ENCODE peak calls at places on chromosomes 5 and 9, in seven cellular contexts. One of them, this sample, is unnamed.
A peak's percentile ranks its signal among the peaks of the same experiment; 100 is the strongest.

GRCh38 chr5:45774528-45774927 is 78.3 kb upstream of the HCN1 start:
- DNase-seq in transverse colon: no peak
- DNase-seq in spleen: no peak
- DNase-seq in breast epithelium: no peak
- DNase-seq in stomach: no peak
- DNase-seq in HCT116: no peak
- DNase-seq in upper lobe of left lung: no peak
- DNase-seq in this sample: no peak

GRCh38 chr5:120808135-120808534 is 344.0 kb downstream of the PRR16 start:
- DNase-seq in upper lobe of left lung: no peak
- DNase-seq in spleen: no peak
- DNase-seq in HCT116: no peak
- DNase-seq in transverse colon: no peak
- DNase-seq in breast epithelium: no peak
- DNase-seq in stomach: no peak
- DNase-seq in this sample: no peak

GRCh38 chr5:12182988-12183387 is 278.7 kb upstream of the CTNND2 start:
- DNase-seq in upper lobe of left lung: no peak
- DNase-seq in breast epithelium: no peak
- DNase-seq in HCT116: no peak
- DNase-seq in spleen: no peak
- DNase-seq in transverse colon: no peak
- DNase-seq in stomach: no peak
- DNase-seq in this sample: no peak

GRCh38 chr9:103193992-103194391 is 198.9 kb downstream of the CYLC2 start:
- DNase-seq in HCT116: no peak
- DNase-seq in transverse colon: no peak
- DNase-seq in breast epithelium: no peak
- DNase-seq in spleen: no peak
- DNase-seq in upper lobe of left lung: no peak
- DNase-seq in stomach: no peak
- DNase-seq in this sample: no peak

GRCh38 chr9:128495804-128496417 is 8.6 kb upstream of the GLE1 start:
- DNase-seq in stomach: no peak
- DNase-seq in upper lobe of left lung: no peak
- DNase-seq in breast epithelium: no peak
- DNase-seq in transverse colon: no peak
- DNase-seq in HCT116: peak; percentile 7
- DNase-seq in spleen: peak; percentile 15
- DNase-seq in this sample: no peak

GRCh38 chr9:16221822-16222547 is 648.5 kb downstream of the BNC2 start:
- DNase-seq in transverse colon: no peak
- DNase-seq in HCT116: no peak
- DNase-seq in upper lobe of left lung: no peak
- DNase-seq in breast epithelium: no peak
- DNase-seq in spleen: no peak
- DNase-seq in stomach: no peak
- DNase-seq in this sample: no peak

GRCh38 chr5:76257225-76257833 is 145.8 kb upstream of the IQGAP2 start:
- DNase-seq in HCT116: no peak
- DNase-seq in stomach: no peak
- DNase-seq in upper lobe of left lung: no peak
- DNase-seq in transverse colon: no peak
- DNase-seq in spleen: no peak
- DNase-seq in breast epithelium: no peak
- DNase-seq in this sample: no peak

GRCh38 chr9:19998823-19999455 is 210.1 kb upstream of the SLC24A2 start:
- DNase-seq in transverse colon: no peak
- DNase-seq in spleen: no peak
- DNase-seq in stomach: no peak
- DNase-seq in HCT116: no peak
- DNase-seq in upper lobe of left lung: no peak
- DNase-seq in breast epithelium: no peak
- DNase-seq in this sample: no peak

GRCh38 chr5:33148076-33148501 is 292.7 kb upstream of the TARS1 start:
- DNase-seq in HCT116: no peak
- DNase-seq in upper lobe of left lung: no peak
- DNase-seq in spleen: no peak
- DNase-seq in transverse colon: no peak
- DNase-seq in breast epithelium: no peak
- DNase-seq in stomach: no peak
- DNase-seq in this sample: peak; percentile 78

GRCh38 chr9:127424669-127424986 is 446 bp downstream of the ZNF79 start:
- DNase-seq in stomach: no peak
- DNase-seq in HCT116: no peak
- DNase-seq in spleen: no peak
- DNase-seq in transverse colon: no peak
- DNase-seq in breast epithelium: no peak
- DNase-seq in upper lobe of left lung: no peak
- DNase-seq in this sample: no peak

GRCh38 chr5:115431116-115431515 is 113.5 kb downstream of the FEM1C start:
- DNase-seq in spleen: no peak
- DNase-seq in HCT116: no peak
- DNase-seq in stomach: no peak
- DNase-seq in transverse colon: no peak
- DNase-seq in breast epithelium: no peak
- DNase-seq in upper lobe of left lung: peak; percentile 43
- DNase-seq in this sample: no peak

GRCh38 chr5:138748630-138749081 is 4.6 kb upstream of the CTNNA1 start:
- DNase-seq in upper lobe of left lung: peak; percentile 58
- DNase-seq in breast epithelium: no peak
- DNase-seq in stomach: no peak
- DNase-seq in transverse colon: no peak
- DNase-seq in spleen: peak; percentile 24
- DNase-seq in HCT116: no peak
- DNase-seq in this sample: no peak

GRCh38 chr5:62154758-62155157 is 151.2 kb upstream of the KIF2A start:
- DNase-seq in HCT116: no peak
- DNase-seq in stomach: no peak
- DNase-seq in spleen: no peak
- DNase-seq in breast epithelium: no peak
- DNase-seq in upper lobe of left lung: no peak
- DNase-seq in transverse colon: no peak
- DNase-seq in this sample: no peak

GRCh38 chr5:103582364-103582763 is 19.8 kb upstream of the NUDT12 start:
- DNase-seq in transverse colon: peak; percentile 20
- DNase-seq in spleen: no peak
- DNase-seq in upper lobe of left lung: no peak
- DNase-seq in stomach: no peak
- DNase-seq in HCT116: peak; percentile 53
- DNase-seq in breast epithelium: no peak
- DNase-seq in this sample: no peak

GRCh38 chr5:89309268-89309667 is 426.3 kb upstream of the MEF2C start:
- DNase-seq in spleen: no peak
- DNase-seq in transverse colon: no peak
- DNase-seq in breast epithelium: no peak
- DNase-seq in upper lobe of left lung: no peak
- DNase-seq in HCT116: no peak
- DNase-seq in stomach: no peak
- DNase-seq in this sample: no peak

GRCh38 chr9:5843450-5844249 is 10.7 kb upstream of the ERMP1 start:
- DNase-seq in transverse colon: no peak
- DNase-seq in HCT116: no peak
- DNase-seq in breast epithelium: no peak
- DNase-seq in stomach: no peak
- DNase-seq in upper lobe of left lung: no peak
- DNase-seq in spleen: no peak
- DNase-seq in this sample: no peak

GRCh38 chr9:88733651-88734470 is 198.9 kb downstream of the NXNL2 start:
- DNase-seq in stomach: no peak
- DNase-seq in HCT116: no peak
- DNase-seq in breast epithelium: no peak
- DNase-seq in upper lobe of left lung: no peak
- DNase-seq in transverse colon: no peak
- DNase-seq in spleen: no peak
- DNase-seq in this sample: no peak

GRCh38 chr5:2900360-2900759 is 148.9 kb upstream of the IRX2 start:
- DNase-seq in transverse colon: no peak
- DNase-seq in stomach: no peak
- DNase-seq in breast epithelium: no peak
- DNase-seq in HCT116: no peak
- DNase-seq in upper lobe of left lung: no peak
- DNase-seq in spleen: no peak
- DNase-seq in this sample: no peak

DNA sequence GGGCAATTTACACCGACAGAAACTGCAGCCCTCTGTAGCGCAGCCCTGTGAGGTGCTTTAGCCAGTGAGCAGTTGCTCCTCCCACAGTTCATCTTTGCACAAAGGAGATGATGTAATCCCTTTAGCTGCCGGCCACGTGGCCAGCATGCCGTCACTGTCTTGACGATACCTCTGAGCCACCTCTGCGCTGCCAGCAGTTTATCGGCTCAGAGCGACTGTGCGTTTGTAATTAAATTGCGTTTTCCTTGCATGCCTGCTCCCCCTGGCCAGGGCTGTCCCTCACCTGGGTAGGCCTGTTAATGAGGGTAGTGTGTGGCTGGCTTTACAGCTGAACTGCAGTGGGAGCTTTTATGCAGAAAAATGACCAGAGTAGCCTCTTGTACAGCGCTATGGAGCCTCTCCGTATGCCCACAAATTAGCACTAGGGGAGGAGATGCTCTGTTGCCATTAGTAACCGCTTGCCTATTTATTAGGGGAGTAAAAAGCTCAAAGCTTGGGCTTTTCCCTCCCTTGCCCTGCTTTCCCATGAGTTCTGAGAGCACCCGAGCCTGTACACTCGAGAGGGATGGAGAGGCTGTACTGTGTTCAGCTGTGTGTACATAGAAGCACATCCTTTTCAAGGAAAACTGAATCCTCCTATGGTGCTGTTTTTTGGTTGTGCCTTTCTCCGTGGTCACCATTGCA is 107.1 kb downstream of the TRIO start:
- DNase-seq in upper lobe of left lung: peak; percentile 50
- DNase-seq in breast epithelium: peak; percentile 60
- DNase-seq in transverse colon: peak; percentile 52
- DNase-seq in HCT116: no peak
- DNase-seq in spleen: no peak
- DNase-seq in stomach: no peak
- DNase-seq in this sample: peak; percentile 93
- H3K4me1 ChIP-seq in upper lobe of left lung: peaks cover 14% of the 10 kb centered on the region
- H3K4me1 ChIP-seq in breast epithelium: peaks cover 4% of the 10 kb centered on the region
- H3K4me1 ChIP-seq in transverse colon: peaks cover 38% of the 10 kb centered on the region
- H3K4me1 ChIP-seq in HCT116: no peaks in the 10 kb centered on the region
- H3K4me1 ChIP-seq in spleen: peaks cover 36% of the 10 kb centered on the region
- H3K4me1 ChIP-seq in stomach: no peaks in the 10 kb centered on the region
- H3K4me1 ChIP-seq in this sample: peaks cover 75% of the 10 kb centered on the region

GRCh38 chr5:109917966-109918365 is 228.2 kb downstream of the MAN2A1 start:
- DNase-seq in stomach: no peak
- DNase-seq in transverse colon: no peak
- DNase-seq in HCT116: no peak
- DNase-seq in breast epithelium: no peak
- DNase-seq in spleen: no peak
- DNase-seq in upper lobe of left lung: no peak
- DNase-seq in this sample: no peak

GRCh38 chr5:109921735-109922395 is 232.1 kb downstream of the MAN2A1 start:
- DNase-seq in breast epithelium: no peak
- DNase-seq in transverse colon: no peak
- DNase-seq in spleen: peak; percentile 71
- DNase-seq in HCT116: no peak
- DNase-seq in stomach: peak; percentile 75
- DNase-seq in upper lobe of left lung: peak; percentile 75
- DNase-seq in this sample: no peak

GRCh38 chr5:109917154-109917546 is 227.4 kb downstream of the MAN2A1 start:
- DNase-seq in stomach: no peak
- DNase-seq in HCT116: no peak
- DNase-seq in transverse colon: no peak
- DNase-seq in upper lobe of left lung: no peak
- DNase-seq in breast epithelium: no peak
- DNase-seq in spleen: no peak
- DNase-seq in this sample: no peak

GRCh38 chr5:109922396-109922995 is 232.8 kb downstream of the MAN2A1 start:
- DNase-seq in stomach: no peak
- DNase-seq in breast epithelium: no peak
- DNase-seq in spleen: no peak
- DNase-seq in HCT116: no peak
- DNase-seq in transverse colon: no peak
- DNase-seq in upper lobe of left lung: peak; percentile 28
- DNase-seq in this sample: no peak

DNA sequence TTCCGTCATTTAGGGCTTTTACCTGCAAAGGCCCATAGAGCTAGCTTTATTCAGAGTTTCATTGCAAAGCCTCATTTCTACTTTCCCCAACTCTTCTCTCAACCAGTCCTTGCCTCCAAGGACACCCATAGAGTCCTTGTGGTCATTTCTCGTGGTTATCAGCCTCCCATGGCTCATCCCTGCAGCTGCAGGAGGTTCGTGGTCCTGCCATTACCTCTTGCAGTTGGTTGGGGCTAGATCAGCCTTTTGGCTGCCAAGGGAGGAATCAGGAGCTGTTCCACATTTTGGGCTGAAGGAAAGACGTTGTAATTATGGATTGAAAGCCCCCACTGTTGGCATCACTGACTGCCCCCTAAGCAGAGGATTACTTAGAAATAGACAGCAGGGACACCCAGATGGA is 231.0 kb downstream of the MAN2A1 start:
- DNase-seq in HCT116: no peak
- DNase-seq in upper lobe of left lung: no peak
- DNase-seq in stomach: no peak
- DNase-seq in transverse colon: no peak
- DNase-seq in breast epithelium: no peak
- DNase-seq in spleen: no peak
- DNase-seq in this sample: no peak
- TF ChIP-seq POLR2AphosphoS5 in HCT116: no peak
- TF ChIP-seq POLR2AphosphoS5 in upper lobe of left lung: no peak
- TF ChIP-seq POLR2AphosphoS5 in stomach: no peak
- TF ChIP-seq POLR2AphosphoS5 in transverse colon: no peak
- TF ChIP-seq POLR2AphosphoS5 in breast epithelium: no peak
- TF ChIP-seq POLR2AphosphoS5 in spleen: no peak
- TF ChIP-seq POLR2AphosphoS5 in this sample: no peak

GRCh38 chr5:157930710-157931109 is 71.8 kb upstream of the CLINT1 start:
- DNase-seq in breast epithelium: no peak
- DNase-seq in HCT116: no peak
- DNase-seq in stomach: peak; percentile 94
- DNase-seq in transverse colon: peak; percentile 65
- DNase-seq in spleen: no peak
- DNase-seq in upper lobe of left lung: no peak
- DNase-seq in this sample: no peak
- TF ChIP-seq POLR2A in breast epithelium: no peak
- TF ChIP-seq POLR2A in HCT116: no peak
- TF ChIP-seq POLR2A in stomach: no peak
- TF ChIP-seq POLR2A in transverse colon: no peak
- TF ChIP-seq POLR2A in spleen: no peak
- TF ChIP-seq POLR2A in upper lobe of left lung: no peak
- TF ChIP-seq POLR2A in this sample: no peak

GRCh38 chr5:34740306-34740891 is 84.3 kb downstream of the RAI14 start:
- DNase-seq in HCT116: no peak
- DNase-seq in transverse colon: no peak
- DNase-seq in stomach: no peak
- DNase-seq in breast epithelium: no peak
- DNase-seq in spleen: no peak
- DNase-seq in upper lobe of left lung: no peak
- DNase-seq in this sample: no peak
- H3K4me1 ChIP-seq in HCT116: peaks cover 17% of the 10 kb centered on the region
- H3K4me1 ChIP-seq in transverse colon: peaks cover 7% of the 10 kb centered on the region
- H3K4me1 ChIP-seq in stomach: no peaks in the 10 kb centered on the region
- H3K4me1 ChIP-seq in breast epithelium: no peaks in the 10 kb centered on the region
- H3K4me1 ChIP-seq in spleen: no peaks in the 10 kb centered on the region
- H3K4me1 ChIP-seq in upper lobe of left lung: peaks cover 8% of the 10 kb centered on the region
- H3K4me1 ChIP-seq in this sample: peaks cover 80% of the 10 kb centered on the region

DNA sequence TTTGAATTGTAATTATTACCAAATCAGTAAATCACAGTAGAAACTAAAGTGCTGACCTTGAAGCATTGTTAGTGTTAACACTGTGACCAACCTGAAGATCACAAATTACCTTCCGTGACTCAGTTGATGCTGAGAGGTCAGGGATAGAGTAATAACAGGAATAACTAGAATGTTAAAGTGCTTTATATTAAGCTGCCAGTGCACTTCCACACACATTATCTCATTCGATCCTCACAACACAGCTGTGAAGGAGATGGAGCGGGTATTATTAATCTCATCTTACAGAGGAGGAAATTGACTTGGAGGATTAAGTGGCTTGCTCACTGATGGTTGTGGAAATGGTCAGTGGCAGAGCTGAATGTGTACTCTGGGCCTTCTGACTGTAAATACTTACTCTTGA is 252.5 kb upstream of the DMRT1 start:
- DNase-seq in stomach: no peak
- DNase-seq in spleen: no peak
- DNase-seq in HCT116: no peak
- DNase-seq in transverse colon: no peak
- DNase-seq in upper lobe of left lung: no peak
- DNase-seq in breast epithelium: no peak
- DNase-seq in this sample: no peak
- TF ChIP-seq POLR2AphosphoS5 in stomach: no peak
- TF ChIP-seq POLR2AphosphoS5 in spleen: no peak
- TF ChIP-seq POLR2AphosphoS5 in HCT116: no peak
- TF ChIP-seq POLR2AphosphoS5 in transverse colon: no peak
- TF ChIP-seq POLR2AphosphoS5 in upper lobe of left lung: no peak
- TF ChIP-seq POLR2AphosphoS5 in breast epithelium: no peak
- TF ChIP-seq POLR2AphosphoS5 in this sample: no peak